ENCODE peak calls at places on chromosomes 13 and 19, in six cellular contexts. M, N, P, G, I and C are unnamed samples.

GRCh38 chr13:74870865-74871264 is 611.1 kb downstream of the TBC1D4 start:
- DNase-seq in P (no peak), G (no peak), N (no peak), M (no peak), I (no peak), C (no peak)

GRCh38 chr19:12139309-12139708 is 841 bp downstream of the ZNF20 start:
- DNase-seq in M (no peak), I (no peak), P (no peak), N (no peak), G (no peak), C (no peak)

GRCh38 chr13:87206708-87207107 is 464.5 kb upstream of the SLITRK5 start:
- DNase-seq in G (no peak), P (no peak), M (no peak), I (no peak), N (no peak), C (no peak)

GRCh38 chr13:28735481-28736029 is 16.8 kb upstream of the SLC46A3 start:
- DNase-seq in N (no peak), P (no peak), M (no peak), G (no peak), I (no peak), C (no peak)

GRCh38 chr19:2888739-2889224 is 11.9 kb upstream of the ZNF57 start:
- DNase-seq in N (no peak), I (no peak), M (peak; percentile 47), P (peak; percentile 24), G (peak; percentile 52), C (no peak)

GRCh38 chr13:44739539-44739938 is 163.4 kb upstream of the TSC22D1 start:
- DNase-seq in M (no peak), N (no peak), I (no peak), G (no peak), P (no peak), C (no peak)

GRCh38 chr13:77728265-77728966 is 30.9 kb downstream of the SLAIN1 start:
- DNase-seq in P (no peak), N (no peak), I (no peak), G (no peak), M (no peak), C (no peak)

GRCh38 chr13:78430166-78430791 is 173.1 kb downstream of the POU4F1 start:
- DNase-seq in N (no peak), I (peak; percentile 50), G (no peak), M (no peak), P (no peak), C (no peak)

GRCh38 chr19:35592226-35592625 is 6.3 kb downstream of the PMIS2 start:
- DNase-seq in N (no peak), I (peak; percentile 17), G (peak; percentile 14), P (no peak), M (no peak), C (no peak)

GRCh38 chr13:40985596-40986327 is 33.4 kb downstream of the ELF1 start:
- DNase-seq in G (no peak), P (no peak), N (no peak), I (no peak), M (no peak), C (no peak)

GRCh38 chr19:31461814-31462539 is 112.7 kb upstream of the TSHZ3 start:
- DNase-seq in N (no peak), I (no peak), G (no peak), M (no peak), P (no peak), C (no peak)

GRCh38 chr19:13162749-13163608 is 12.8 kb downstream of the IER2 start:
- DNase-seq in I (peak; percentile 93), P (peak; percentile 97), N (peak; percentile 98), M (peak; percentile 74), G (peak; percentile 70), C (peak; percentile 99)

GRCh38 chr13:67383358-67383757 is 153.2 kb upstream of the PCDH9 start:
- DNase-seq in P (no peak), G (no peak), N (no peak), I (no peak), M (no peak), C (no peak)

GRCh38 chr19:55353803-55354697 is 469 bp downstream of the COX6B2 start:
- DNase-seq in N (peak; percentile 54), P (peak; percentile 40), M (peak; percentile 71), G (peak; percentile 61), I (no peak), C (peak; percentile 61)

GRCh38 chr13:45548281-45548680 is 67.3 kb downstream of the ERICH6B start:
- DNase-seq in N (no peak), G (no peak), P (no peak), I (no peak), M (no peak), C (no peak)

GRCh38 chr13:99151516-99151915 is 49.1 kb upstream of the UBAC2 start:
- DNase-seq in M (no peak), P (no peak), N (no peak), G (no peak), I (no peak), C (no peak)

GRCh38 chr19:19506592-19506991 is 8.8 kb downstream of the TSSK6 start:
- DNase-seq in G (no peak), N (no peak), M (no peak), P (no peak), I (no peak), C (no peak)

GRCh38 chr13:51681037-51681678 is 96.9 kb downstream of the WDFY2 start:
- DNase-seq in P (no peak), G (no peak), N (no peak), M (no peak), I (no peak), C (no peak)

GRCh38 chr13:110273254-110273653 is 33.7 kb downstream of the COL4A1 start:
- DNase-seq in I (no peak), M (no peak), N (no peak), G (no peak), P (no peak), C (no peak)

GRCh38 chr13:113002206-113002821 is 33.3 kb downstream of the MCF2L start:
- DNase-seq in N (no peak), I (peak; percentile 54), G (no peak), M (no peak), P (no peak), C (no peak)

GRCh38 chr13:111296417-111296816 is 24.0 kb upstream of the TEX29 start:
- DNase-seq in N (no peak), M (no peak), G (peak; percentile 14), P (no peak), I (no peak), C (no peak)

GRCh38 chr13:28412981-28413380 is 81.9 kb downstream of the FLT1 start:
- DNase-seq in P (no peak), I (no peak), M (no peak), N (no peak), G (no peak), C (peak; percentile 57)

GRCh38 chr19:2529473-2529918 is 53.6 kb downstream of the GADD45B start:
- DNase-seq in I (no peak), P (no peak), G (no peak), N (no peak), M (no peak), C (no peak)

GRCh38 chr13:95707442-95708389 is 30.8 kb downstream of the DNAJC3 start:
- DNase-seq in P (no peak), G (no peak), N (no peak), I (no peak), M (no peak), C (no peak)

GRCh38 chr19:2603320-2603719 is 99.2 kb downstream of the GNG7 start:
- DNase-seq in I (no peak), N (no peak), G (no peak), P (peak; percentile 59), M (no peak), C (peak; percentile 47)

GRCh38 chr19:12052571-12053169 is at the start of gene ZNF878:
- DNase-seq in P (peak; percentile 91), N (peak; percentile 88), M (no peak), G (peak; percentile 13), I (peak; percentile 93), C (peak; percentile 89)

GRCh38 chr19:5691930-5692784 is 2.1 kb downstream of the RPL36 start:
- DNase-seq in N (no peak), P (no peak), I (no peak), M (no peak), G (no peak), C (peak; percentile 26)

GRCh38 chr19:43420954-43421353 is 6.3 kb downstream of the TEX101 start:
- DNase-seq in P (no peak), N (no peak), M (no peak), G (no peak), I (no peak), C (no peak)

GRCh38 chr13:74931698-74932433 is 550.1 kb downstream of the TBC1D4 start:
- DNase-seq in M (no peak), I (no peak), P (no peak), G (no peak), N (no peak), C (no peak)

GRCh38 chr13:30216111-30216510 is 91.2 kb downstream of the KATNAL1 start:
- DNase-seq in N (no peak), M (no peak), G (no peak), P (no peak), I (no peak), C (no peak)

GRCh38 chr13:106987435-106987800 is 419.5 kb upstream of the ARGLU1 start:
- DNase-seq in I (no peak), G (no peak), P (no peak), M (no peak), N (no peak), C (peak; percentile 11)

GRCh38 chr19:14497347-14497921 is 1.5 kb upstream of the GIPC1 start:
- DNase-seq in N (no peak), I (no peak), P (no peak), M (no peak), G (no peak), C (no peak)
- H3K4me3 ChIP-seq in N (no peak overlapping the region), I (peak overlapping the region; percentile 27), P (no peak overlapping the region), M (no peak overlapping the region), G (no peak overlapping the region), C (no peak overlapping the region)

GRCh38 chr19:647566-648284 is 8.0 kb downstream of the FGF22 start:
- DNase-seq in G (no peak), N (no peak), M (no peak), I (no peak), P (no peak), C (no peak)

GRCh38 chr19:650121-650520 is 10.4 kb downstream of the FGF22 start:
- DNase-seq in M (no peak), I (no peak), G (no peak), N (no peak), P (no peak), C (no peak)

GRCh38 chr19:648305-648704 is 8.6 kb downstream of the FGF22 start:
- DNase-seq in I (no peak), G (no peak), P (no peak), N (no peak), M (no peak), C (no peak)

GRCh38 chr19:646798-647565 is 7.3 kb downstream of the FGF22 start:
- DNase-seq in M (no peak), N (no peak), P (no peak), I (no peak), G (no peak), C (no peak)

GRCh38 chr19:648904-649733 is 9.4 kb downstream of the FGF22 start:
- DNase-seq in P (no peak), N (no peak), I (no peak), M (no peak), G (no peak), C (no peak)
- H3K36me3 ChIP-seq in P (peaks cover 96% of the 10 kb centered on the region), N (no peaks in the 10 kb centered on the region), I (peaks cover 16% of the 10 kb centered on the region), M (peaks cover 78% of the 10 kb centered on the region), G (peaks cover 52% of the 10 kb centered on the region), C (peaks cover 42% of the 10 kb centered on the region)

GRCh38 chr13:83499286-83499685 is 383.0 kb downstream of the SLITRK1 start:
- DNase-seq in G (no peak), N (no peak), P (no peak), M (no peak), I (no peak), C (no peak)
- H3K4me1 ChIP-seq in G (no peaks in the 10 kb centered on the region), N (no peaks in the 10 kb centered on the region), P (no peaks in the 10 kb centered on the region), M (no peaks in the 10 kb centered on the region), I (no peaks in the 10 kb centered on the region), C (no peaks in the 10 kb centered on the region)

GRCh38 chr19:57830071-57830602 is at the start of gene ZNF587B:
- DNase-seq in M (no peak), G (peak; percentile 26), P (peak; percentile 53), I (peak; percentile 85), N (peak; percentile 48), C (peak; percentile 78)
- H3K4me3 ChIP-seq in M (no peak within 1 kb of the TSS), G (no peak within 1 kb of the TSS), P (peak within 1 kb of the TSS; percentile 47), I (peak within 1 kb of the TSS; percentile 83), N (peak within 1 kb of the TSS; percentile 28), C (peak within 1 kb of the TSS; percentile 50)